ENCODE peak calls at places on chromosomes 13 and 19, in ten cellular contexts. Y, X, I, B, A, M, H, N, T and K are unnamed samples.
A peak's percentile ranks its signal among the peaks of the same experiment; 100 is the strongest.

GRCh38 chr19:39867952-39868351 is 21.8 kb upstream of the FBL start:
- DNase-seq in Y (no peak), X (no peak), I (no peak), B (no peak), A (no peak), M (no peak), H (no peak), N (no peak), T (no peak), K (no peak)

GRCh38 chr13:113667771-113668490 is 912 bp downstream of the GRK1 start:
- DNase-seq in Y (no peak), X (no peak), I (no peak), B (no peak), A (no peak), M (no peak), H (no peak), N (no peak), T (no peak), K (no peak)

GRCh38 chr19:12946092-12946845 is 607 bp downstream of the RAD23A start:
- DNase-seq in Y (peak; percentile 43), X (peak; percentile 82), I (peak; percentile 27), B (no peak), A (peak; percentile 49), M (peak; percentile 67), H (no peak), N (peak; percentile 32), T (peak; percentile 71), K (no peak)

GRCh38 chr19:858868-859843 is at the start of gene CFD:
- DNase-seq in Y (no peak), X (no peak), I (no peak), B (no peak), A (no peak), M (no peak), H (no peak), N (no peak), T (no peak), K (no peak)

GRCh38 chr13:46165485-46166220 is 16.3 kb downstream of the LCP1 start:
- DNase-seq in Y (no peak), X (peak; percentile 89), I (peak; percentile 25), B (no peak), A (no peak), M (peak; percentile 51), H (no peak), N (no peak), T (peak; percentile 73), K (no peak)

GRCh38 chr19:5137114-5137513 is 168.2 kb downstream of the KDM4B start:
- DNase-seq in Y (no peak), X (no peak), I (no peak), B (no peak), A (no peak), M (no peak), H (no peak), N (no peak), T (no peak), K (no peak)

GRCh38 chr13:93776936-93777335 is 550.3 kb downstream of the GPC6 start:
- DNase-seq in Y (no peak), X (no peak), I (no peak), B (no peak), A (no peak), M (no peak), H (no peak), N (no peak), T (no peak), K (no peak)

GRCh38 chr19:17090501-17091074 is 15.0 kb downstream of the MYO9B start:
- DNase-seq in Y (no peak), X (no peak), I (no peak), B (no peak), A (no peak), M (no peak), H (no peak), N (no peak), T (peak; percentile 70), K (no peak)

GRCh38 chr13:38176664-38177063 is 173.0 kb upstream of the UFM1 start:
- DNase-seq in Y (no peak), X (no peak), I (no peak), B (no peak), A (no peak), M (no peak), H (no peak), N (no peak), T (no peak), K (no peak)

GRCh38 chr19:32457540-32457939 is 52.0 kb downstream of the DPY19L3 start:
- DNase-seq in Y (no peak), X (peak; percentile 37), I (no peak), B (no peak), A (no peak), M (no peak), H (no peak), N (no peak), T (no peak), K (no peak)

GRCh38 chr13:27792393-27793218 is at the start of gene GSX1:
- DNase-seq in Y (peak; percentile 17), X (peak; percentile 23), I (peak; percentile 26), B (no peak), A (no peak), M (no peak), H (peak; percentile 57), N (peak; percentile 16), T (peak; percentile 79), K (no peak)

GRCh38 chr13:97629601-97630272 is 195.8 kb downstream of the RAP2A start:
- DNase-seq in Y (no peak), X (no peak), I (no peak), B (no peak), A (no peak), M (no peak), H (no peak), N (no peak), T (no peak), K (no peak)

GRCh38 chr19:6073858-6074708 is 36.2 kb downstream of the RFX2 start:
- DNase-seq in Y (no peak), X (no peak), I (no peak), B (no peak), A (no peak), M (no peak), H (no peak), N (no peak), T (no peak), K (no peak)

GRCh38 chr13:98879965-98880364 is 97.9 kb downstream of the DOCK9 start:
- DNase-seq in Y (no peak), X (no peak), I (no peak), B (no peak), A (no peak), M (peak; percentile 73), H (no peak), N (no peak), T (no peak), K (no peak)

GRCh38 chr19:49020931-49021895 is 2.9 kb downstream of the CGB3 start:
- DNase-seq in Y (no peak), X (no peak), I (no peak), B (no peak), A (no peak), M (peak; percentile 54), H (no peak), N (no peak), T (no peak), K (no peak)

GRCh38 chr19:30580673-30581072 is 208.5 kb downstream of the ZNF536 start:
- DNase-seq in Y (no peak), X (no peak), I (no peak), B (no peak), A (no peak), M (no peak), H (no peak), N (no peak), T (no peak), K (no peak)

GRCh38 chr19:16777811-16778210 is 51.4 kb upstream of the SIN3B start:
- DNase-seq in Y (no peak), X (no peak), I (no peak), B (no peak), A (no peak), M (no peak), H (no peak), N (no peak), T (no peak), K (no peak)

GRCh38 chr19:54470276-54470887 is 2.7 kb downstream of the CDC42EP5 start:
- DNase-seq in Y (no peak), X (no peak), I (no peak), B (no peak), A (no peak), M (no peak), H (no peak), N (no peak), T (no peak), K (no peak)